ENCODE peak calls at places on chromosomes 1 and 21, in six cellular contexts. F, V, C, P, A and B are unnamed samples.

GRCh38 chr1:101144868-101145808 is 91.7 kb upstream of the S1PR1 start:
- DNase-seq in F (no peak), V (no peak), C (no peak), P (no peak), A (no peak), B (no peak)

GRCh38 chr1:54577612-54578011 is 29.6 kb downstream of the ACOT11 start:
- DNase-seq in F (no peak), V (no peak), C (no peak), P (peak; percentile 21), A (peak; percentile 75), B (peak; percentile 94)

GRCh38 chr1:224203243-224204016 is 20.4 kb downstream of the DEGS1 start:
- DNase-seq in F (no peak), V (no peak), C (no peak), P (peak; percentile 45), A (peak; percentile 84), B (peak; percentile 70)

GRCh38 chr1:26290061-26290415 is 10.2 kb downstream of the SH3BGRL3 start:
- DNase-seq in F (no peak), V (no peak), C (no peak), P (peak; percentile 83), A (no peak), B (no peak)

GRCh38 chr1:13451399-13451965 is 41.2 kb downstream of the PRAMEF20 start:
- DNase-seq in F (no peak), V (no peak), C (no peak), P (no peak), A (no peak), B (no peak)

GRCh38 chr1:157047064-157047410 is 1.5 kb upstream of the ARHGEF11 start:
- DNase-seq in F (no peak), V (no peak), C (no peak), P (no peak), A (no peak), B (no peak)

GRCh38 chr1:9362488-9362887 is 69.8 kb downstream of the SPSB1 start:
- DNase-seq in F (no peak), V (no peak), C (no peak), P (peak; percentile 72), A (no peak), B (no peak)

GRCh38 chr1:240464099-240464498 is 147.9 kb downstream of the GREM2 start:
- DNase-seq in F (no peak), V (no peak), C (no peak), P (no peak), A (no peak), B (no peak)

GRCh38 chr1:25555753-25556092 is 12.3 kb downstream of the LDLRAP1 start:
- DNase-seq in F (no peak), V (no peak), C (no peak), P (no peak), A (no peak), B (no peak)

GRCh38 chr1:205298191-205298994 is 23.2 kb downstream of the NUAK2 start:
- DNase-seq in F (no peak), V (no peak), C (no peak), P (no peak), A (no peak), B (no peak)

DNA sequence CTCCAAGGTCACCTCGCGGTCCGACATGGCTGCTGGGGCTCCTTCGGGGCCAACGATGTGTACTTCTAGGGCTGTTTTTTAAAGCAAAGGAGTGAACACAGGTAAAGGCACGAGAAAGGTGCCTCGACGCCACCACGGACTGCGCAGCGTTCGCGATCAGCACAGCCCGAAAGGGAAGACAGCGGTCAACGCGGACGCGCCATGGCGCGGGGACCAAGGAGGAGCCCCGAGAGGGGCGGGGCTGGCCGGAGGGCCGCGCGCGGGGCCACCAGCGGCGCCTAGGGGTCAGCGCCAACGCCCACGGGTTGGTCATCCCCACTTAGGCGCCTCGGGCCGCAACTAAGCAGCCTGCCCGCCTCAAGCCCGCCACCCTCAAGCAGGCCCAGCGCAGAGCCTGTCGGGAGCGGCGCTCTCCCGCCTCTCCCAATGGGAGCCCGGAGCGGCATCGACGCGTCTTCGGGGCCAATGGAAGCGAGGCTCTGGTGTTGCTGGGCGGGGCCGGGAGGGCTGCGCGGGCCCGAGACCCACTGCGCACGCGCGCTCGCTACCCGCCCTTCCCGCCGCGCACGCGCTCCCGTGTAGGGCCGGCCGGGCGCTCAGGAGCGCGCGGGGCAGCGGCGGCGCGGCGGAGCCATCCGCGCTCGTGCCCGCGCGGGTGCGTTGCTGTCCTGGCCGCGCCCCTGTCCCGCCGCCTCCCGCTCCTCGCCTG is at the start of gene DIP2A:
- DNase-seq in F (peak; percentile 93), V (peak; percentile 99), C (peak; percentile 94), P (peak; percentile 96), A (peak; percentile 99), B (peak; percentile 98)
- TF ChIP-seq CTCF in F (no peak), V (peak; percentile 60), C (no peak), P (no peak), A (peak; percentile 39), B (no peak)

GRCh38 chr1:212958175-212958574 is 7.8 kb downstream of the VASH2 start:
- DNase-seq in F (no peak), V (no peak), C (no peak), P (no peak), A (no peak), B (no peak)

GRCh38 chr1:212955098-212955497 is 4.8 kb downstream of the VASH2 start:
- DNase-seq in F (no peak), V (no peak), C (no peak), P (no peak), A (no peak), B (no peak)

GRCh38 chr1:212959266-212960220 is 9.2 kb downstream of the VASH2 start:
- DNase-seq in F (no peak), V (no peak), C (no peak), P (no peak), A (no peak), B (no peak)

GRCh38 chr1:212956231-212956630 is 5.9 kb downstream of the VASH2 start:
- DNase-seq in F (no peak), V (no peak), C (no peak), P (no peak), A (no peak), B (no peak)

GRCh38 chr1:212957546-212957945 is 7.2 kb downstream of the VASH2 start:
- DNase-seq in F (no peak), V (no peak), C (no peak), P (no peak), A (no peak), B (no peak)
- H3K27ac ChIP-seq in F (no peak overlapping the region), V (no peak overlapping the region), C (no peak overlapping the region), P (no peak overlapping the region), A (no peak overlapping the region), B (no peak overlapping the region)

GRCh38 chr1:171210355-171210754 is 25.3 kb downstream of the FMO2 start:
- DNase-seq in F (peak; percentile 30), V (no peak), C (no peak), P (no peak), A (no peak), B (no peak)
- TF ChIP-seq POLR2AphosphoS5 in F (peak; percentile 78), V (no peak), C (no peak), P (no peak), A (no peak), B (no peak)

GRCh38 chr1:56380556-56380955 is 198.8 kb downstream of the PLPP3 start:
- DNase-seq in F (no peak), V (no peak), C (no peak), P (no peak), A (no peak), B (no peak)

GRCh38 chr1:56375184-56375837 is 204.1 kb downstream of the PLPP3 start:
- DNase-seq in F (peak; percentile 23), V (no peak), C (no peak), P (no peak), A (no peak), B (no peak)

GRCh38 chr1:56376188-56376984 is 203.0 kb downstream of the PLPP3 start:
- DNase-seq in F (peak; percentile 66), V (no peak), C (no peak), P (no peak), A (no peak), B (peak; percentile 83)

GRCh38 chr1:56377407-56377806 is 202.0 kb downstream of the PLPP3 start:
- DNase-seq in F (no peak), V (no peak), C (no peak), P (no peak), A (no peak), B (no peak)

DNA sequence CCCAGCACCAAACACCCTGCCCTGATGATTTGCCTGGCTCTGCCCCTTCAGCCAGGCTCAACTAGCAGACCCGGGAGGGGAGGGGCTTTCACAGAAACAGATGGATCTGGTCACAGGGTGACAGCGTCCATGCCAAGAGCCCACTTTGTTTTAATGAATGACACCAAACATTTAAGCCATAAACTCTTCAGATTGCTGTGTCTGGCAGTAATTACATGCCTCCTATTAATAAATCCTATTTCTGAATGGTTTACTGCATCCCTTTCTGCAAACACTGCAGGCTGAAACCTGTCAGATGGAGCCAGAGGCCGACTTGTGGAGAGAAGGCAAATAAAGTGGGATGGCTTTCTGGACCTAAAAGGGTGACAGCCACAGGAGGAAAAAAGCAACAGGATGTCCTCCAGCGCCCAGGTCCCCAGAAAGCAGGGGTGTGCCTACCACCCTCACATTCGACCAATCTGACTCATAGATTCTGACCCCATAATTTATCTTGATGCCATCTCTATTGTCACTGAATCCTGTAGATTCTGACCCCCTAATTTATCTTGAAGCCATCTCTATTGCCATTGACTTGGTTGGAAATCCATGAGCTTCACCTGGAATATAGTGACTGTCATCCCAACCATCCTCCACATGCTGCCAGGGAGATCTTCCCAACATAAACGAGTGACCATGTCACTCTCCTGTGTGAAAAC is 200.8 kb downstream of the PLPP3 start:
- DNase-seq in F (peak; percentile 26), V (no peak), C (no peak), P (no peak), A (no peak), B (peak; percentile 62)
- TF ChIP-seq CTCF in F (no peak), V (no peak), C (no peak), P (no peak), A (no peak), B (no peak)

GRCh38 chr1:230979952-230980351 is 1.1 kb downstream of the ARV1 start:
- DNase-seq in F (no peak), V (no peak), C (no peak), P (no peak), A (no peak), B (no peak)

GRCh38 chr1:230979389-230979716 is 459 bp downstream of the ARV1 start:
- DNase-seq in F (no peak), V (no peak), C (no peak), P (no peak), A (no peak), B (no peak)

GRCh38 chr1:230976825-230977747 is 1.6 kb downstream of the TTC13 start:
- DNase-seq in F (no peak), V (no peak), C (no peak), P (peak; percentile 52), A (peak; percentile 76), B (no peak)

GRCh38 chr1:230977781-230978490 is 725 bp downstream of the TTC13 start:
- DNase-seq in F (peak; percentile 5), V (peak; percentile 59), C (no peak), P (no peak), A (no peak), B (no peak)

GRCh38 chr1:230978491-230979388 is at the start of the genes ARV1 and TTC13:
- DNase-seq in F (peak; percentile 98), V (peak; percentile 99), C (peak; percentile 98), P (peak; percentile 99), A (peak; percentile 100), B (peak; percentile 98)
- H3K27ac ChIP-seq in F (peak within 1 kb of the TSS; percentile 52), V (peak within 1 kb of the TSS; percentile 75), C (peak within 1 kb of the TSS; percentile 66), P (peak within 1 kb of the TSS; percentile 69), A (peak within 1 kb of the TSS; percentile 73), B (peak within 1 kb of the TSS; percentile 78)